ENCODE peak calls at places on chromosomes 11 and 22, in four cellular contexts. One of them, this sample, is unnamed.

GRCh38 chr22:20275836-20276235 is 7.7 kb upstream of the RTN4R start:
- DNase-seq in heart right ventricle: no peak
- DNase-seq in CD4-positive, CD25-positive, alpha-beta regulatory T cell: no peak
- DNase-seq in heart left ventricle: no peak
- DNase-seq in this sample: no peak

GRCh38 chr11:69167916-69168691 is 12.4 kb downstream of the SMIM38 start:
- DNase-seq in heart right ventricle: no peak
- DNase-seq in heart left ventricle: no peak
- DNase-seq in CD4-positive, CD25-positive, alpha-beta regulatory T cell: no peak
- DNase-seq in this sample: no peak

GRCh38 chr11:8928981-8929615 is 3.6 kb downstream of the C11orf16 start:
- DNase-seq in CD4-positive, CD25-positive, alpha-beta regulatory T cell: no peak
- DNase-seq in heart left ventricle: no peak
- DNase-seq in heart right ventricle: no peak
- DNase-seq in this sample: no peak

GRCh38 chr11:32213223-32213622 is 122.3 kb downstream of the RCN1 start:
- DNase-seq in heart right ventricle: no peak
- DNase-seq in heart left ventricle: no peak
- DNase-seq in CD4-positive, CD25-positive, alpha-beta regulatory T cell: no peak
- DNase-seq in this sample: no peak

GRCh38 chr11:69362315-69362714 is 68.4 kb downstream of the MYEOV start:
- DNase-seq in heart left ventricle: no peak
- DNase-seq in heart right ventricle: no peak
- DNase-seq in CD4-positive, CD25-positive, alpha-beta regulatory T cell: no peak
- DNase-seq in this sample: peak

GRCh38 chr11:59669611-59670009 is 773 bp upstream of the PATL1 start:
- DNase-seq in heart right ventricle: peak
- DNase-seq in heart left ventricle: peak
- DNase-seq in CD4-positive, CD25-positive, alpha-beta regulatory T cell: no peak
- DNase-seq in this sample: no peak

GRCh38 chr22:44734278-44734677 is 18.1 kb upstream of the ARHGAP8 start:
- DNase-seq in CD4-positive, CD25-positive, alpha-beta regulatory T cell: no peak
- DNase-seq in heart right ventricle: no peak
- DNase-seq in heart left ventricle: peak
- DNase-seq in this sample: no peak

GRCh38 chr11:115645631-115646271 is 141.5 kb upstream of the CADM1 start:
- DNase-seq in CD4-positive, CD25-positive, alpha-beta regulatory T cell: no peak
- DNase-seq in heart left ventricle: peak
- DNase-seq in heart right ventricle: peak
- DNase-seq in this sample: no peak

GRCh38 chr11:64132388-64132771 is 33.5 kb downstream of the MACROD1 start:
- DNase-seq in heart right ventricle: no peak
- DNase-seq in CD4-positive, CD25-positive, alpha-beta regulatory T cell: no peak
- DNase-seq in heart left ventricle: no peak
- DNase-seq in this sample: no peak

GRCh38 chr22:44389926-44390925 is 77.5 kb upstream of the SHISAL1 start:
- DNase-seq in CD4-positive, CD25-positive, alpha-beta regulatory T cell: no peak
- DNase-seq in heart left ventricle: peak
- DNase-seq in heart right ventricle: no peak
- DNase-seq in this sample: no peak

GRCh38 chr11:36088234-36088975 is 144.5 kb downstream of the LDLRAD3 start:
- DNase-seq in CD4-positive, CD25-positive, alpha-beta regulatory T cell: no peak
- DNase-seq in heart right ventricle: no peak
- DNase-seq in heart left ventricle: no peak
- DNase-seq in this sample: no peak

GRCh38 chr11:113103932-113104331 is 142.7 kb downstream of the NCAM1 start:
- DNase-seq in heart left ventricle: no peak
- DNase-seq in CD4-positive, CD25-positive, alpha-beta regulatory T cell: no peak
- DNase-seq in heart right ventricle: no peak
- DNase-seq in this sample: no peak

GRCh38 chr22:38834215-38834953 is 9.4 kb downstream of the NPTXR start:
- DNase-seq in heart right ventricle: no peak
- DNase-seq in heart left ventricle: no peak
- DNase-seq in CD4-positive, CD25-positive, alpha-beta regulatory T cell: no peak
- DNase-seq in this sample: no peak

GRCh38 chr11:36730761-36731160 is 132.7 kb upstream of the RAG2 start:
- DNase-seq in heart left ventricle: no peak
- DNase-seq in CD4-positive, CD25-positive, alpha-beta regulatory T cell: no peak
- DNase-seq in heart right ventricle: no peak
- DNase-seq in this sample: no peak

GRCh38 chr11:96051820-96052219 is 127.9 kb upstream of the MTMR2 start:
- DNase-seq in CD4-positive, CD25-positive, alpha-beta regulatory T cell: no peak
- DNase-seq in heart left ventricle: no peak
- DNase-seq in heart right ventricle: no peak
- DNase-seq in this sample: no peak

GRCh38 chr11:117921456-117921855 is 7.7 kb downstream of the TMPRSS13 start:
- DNase-seq in CD4-positive, CD25-positive, alpha-beta regulatory T cell: no peak
- DNase-seq in heart right ventricle: no peak
- DNase-seq in heart left ventricle: no peak
- DNase-seq in this sample: no peak

GRCh38 chr11:93271596-93271995 is 58.9 kb upstream of the DEUP1 start:
- DNase-seq in heart right ventricle: no peak
- DNase-seq in heart left ventricle: no peak
- DNase-seq in CD4-positive, CD25-positive, alpha-beta regulatory T cell: no peak
- DNase-seq in this sample: no peak

GRCh38 chr11:92550411-92550810 is 325.8 kb downstream of the FAT3 start:
- DNase-seq in CD4-positive, CD25-positive, alpha-beta regulatory T cell: no peak
- DNase-seq in heart right ventricle: peak
- DNase-seq in heart left ventricle: no peak
- DNase-seq in this sample: no peak

GRCh38 chr11:109960831-109961230 is 132.4 kb upstream of the ZC3H12C start:
- DNase-seq in heart left ventricle: peak
- DNase-seq in CD4-positive, CD25-positive, alpha-beta regulatory T cell: no peak
- DNase-seq in heart right ventricle: peak
- DNase-seq in this sample: no peak

GRCh38 chr11:35165416-35166368 is 26.7 kb downstream of the CD44 start:
- DNase-seq in CD4-positive, CD25-positive, alpha-beta regulatory T cell: peak
- DNase-seq in heart right ventricle: peak
- DNase-seq in heart left ventricle: peak
- DNase-seq in this sample: peak

GRCh38 chr11:112968988-112969714 is 7.9 kb downstream of the NCAM1 start:
- DNase-seq in heart left ventricle: no peak
- DNase-seq in heart right ventricle: no peak
- DNase-seq in CD4-positive, CD25-positive, alpha-beta regulatory T cell: no peak
- DNase-seq in this sample: no peak

GRCh38 chr11:132202621-132203020 is 832.2 kb downstream of the NTM start:
- DNase-seq in heart right ventricle: no peak
- DNase-seq in heart left ventricle: no peak
- DNase-seq in CD4-positive, CD25-positive, alpha-beta regulatory T cell: no peak
- DNase-seq in this sample: no peak

GRCh38 chr11:103806130-103806900 is 230.1 kb upstream of the DDI1 start:
- DNase-seq in heart left ventricle: peak
- DNase-seq in heart right ventricle: peak
- DNase-seq in CD4-positive, CD25-positive, alpha-beta regulatory T cell: no peak
- DNase-seq in this sample: no peak

GRCh38 chr11:128830290-128830813 is 36.7 kb downstream of the KCNJ1 start:
- DNase-seq in heart left ventricle: no peak
- DNase-seq in heart right ventricle: no peak
- DNase-seq in CD4-positive, CD25-positive, alpha-beta regulatory T cell: no peak
- DNase-seq in this sample: peak

GRCh38 chr11:3021125-3021524 is 29.0 kb upstream of the NAP1L4 start:
- DNase-seq in CD4-positive, CD25-positive, alpha-beta regulatory T cell: peak
- DNase-seq in heart left ventricle: no peak
- DNase-seq in heart right ventricle: no peak
- DNase-seq in this sample: no peak

GRCh38 chr22:45599836-45600577 is 71.6 kb upstream of the ATXN10 start:
- DNase-seq in CD4-positive, CD25-positive, alpha-beta regulatory T cell: no peak
- DNase-seq in heart left ventricle: no peak
- DNase-seq in heart right ventricle: no peak
- DNase-seq in this sample: no peak

GRCh38 chr11:126965331-126965730 is 35.2 kb downstream of the KIRREL3 start:
- DNase-seq in heart right ventricle: no peak
- DNase-seq in CD4-positive, CD25-positive, alpha-beta regulatory T cell: no peak
- DNase-seq in heart left ventricle: no peak
- DNase-seq in this sample: no peak
- H3K4me3 ChIP-seq in heart right ventricle: no peak
- H3K4me3 ChIP-seq in CD4-positive, CD25-positive, alpha-beta regulatory T cell: no peak
- H3K4me3 ChIP-seq in heart left ventricle: no peak
- H3K4me3 ChIP-seq in this sample: no peak

GRCh38 chr11:72430743-72431570 is 3.4 kb downstream of the CLPB start:
- DNase-seq in CD4-positive, CD25-positive, alpha-beta regulatory T cell: peak
- DNase-seq in heart right ventricle: no peak
- DNase-seq in heart left ventricle: peak
- DNase-seq in this sample: peak
- H3K4me3 ChIP-seq in CD4-positive, CD25-positive, alpha-beta regulatory T cell: no peak
- H3K4me3 ChIP-seq in heart right ventricle: no peak
- H3K4me3 ChIP-seq in heart left ventricle: no peak
- H3K4me3 ChIP-seq in this sample: no peak

GRCh38 chr22:50483106-50483505 is 1.8 kb downstream of the ADM2 start:
- DNase-seq in heart left ventricle: no peak
- DNase-seq in heart right ventricle: no peak
- DNase-seq in CD4-positive, CD25-positive, alpha-beta regulatory T cell: no peak
- DNase-seq in this sample: no peak
- H3K4me3 ChIP-seq in heart left ventricle: no peak
- H3K4me3 ChIP-seq in heart right ventricle: no peak
- H3K4me3 ChIP-seq in CD4-positive, CD25-positive, alpha-beta regulatory T cell: no peak
- H3K4me3 ChIP-seq in this sample: no peak

GRCh38 chr11:57476223-57476882 is 16.0 kb downstream of the RTN4RL2 start:
- DNase-seq in CD4-positive, CD25-positive, alpha-beta regulatory T cell: no peak
- DNase-seq in heart right ventricle: no peak
- DNase-seq in heart left ventricle: peak
- DNase-seq in this sample: no peak
- H3K4me3 ChIP-seq in CD4-positive, CD25-positive, alpha-beta regulatory T cell: no peak
- H3K4me3 ChIP-seq in heart right ventricle: peak
- H3K4me3 ChIP-seq in heart left ventricle: peak
- H3K4me3 ChIP-seq in this sample: no peak

DNA sequence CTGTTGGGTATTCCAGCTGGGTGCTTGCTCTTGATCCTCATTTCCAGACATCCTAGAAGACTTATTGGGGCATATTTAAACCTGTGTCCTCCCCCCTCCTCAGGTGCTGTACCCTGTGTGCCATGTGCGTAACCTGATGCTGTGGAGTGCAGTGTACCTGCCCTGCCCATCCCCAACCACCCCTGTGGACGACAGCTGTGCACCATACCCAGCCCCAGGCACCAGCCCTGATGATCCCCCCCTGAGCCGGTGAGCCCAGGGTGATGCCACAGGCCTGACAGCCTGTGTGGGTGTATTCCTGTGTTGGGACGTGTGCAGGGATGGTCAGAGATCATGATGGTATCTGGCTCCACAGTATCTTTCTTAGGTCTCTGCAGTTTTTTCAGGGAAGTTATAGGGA is 62.4 kb upstream of the HORMAD2 start:
- DNase-seq in CD4-positive, CD25-positive, alpha-beta regulatory T cell: no peak
- DNase-seq in heart right ventricle: no peak
- DNase-seq in heart left ventricle: no peak
- DNase-seq in this sample: no peak
- H3K4me3 ChIP-seq in CD4-positive, CD25-positive, alpha-beta regulatory T cell: no peak
- H3K4me3 ChIP-seq in heart right ventricle: no peak
- H3K4me3 ChIP-seq in heart left ventricle: no peak
- H3K4me3 ChIP-seq in this sample: no peak

This sample was measured in Jurkat, Clone E6-1.